ENCODE peak calls at places on chromosome 3, in five cellular contexts. One of them, this sample, is unnamed.

GRCh38 chr3:17235311-17235710 is 350.6 kb downstream of the PLCL2 start:
- DNase-seq in NB4: no peak
- DNase-seq in Calu3: no peak
- DNase-seq in K562: no peak
- DNase-seq in OCI-LY7: no peak
- DNase-seq in this sample: no peak

GRCh38 chr3:150291515-150291914 is 116.6 kb upstream of the TSC22D2 start:
- DNase-seq in NB4: no peak
- DNase-seq in K562: no peak
- DNase-seq in Calu3: no peak
- DNase-seq in OCI-LY7: no peak
- DNase-seq in this sample: no peak

GRCh38 chr3:32401541-32402052 is 9.9 kb downstream of the CMTM7 start:
- DNase-seq in OCI-LY7: peak
- DNase-seq in NB4: peak
- DNase-seq in K562: no peak
- DNase-seq in Calu3: peak
- DNase-seq in this sample: peak

GRCh38 chr3:125440559-125440955 is 65.4 kb upstream of the ZNF148 start:
- DNase-seq in Calu3: peak
- DNase-seq in OCI-LY7: no peak
- DNase-seq in NB4: no peak
- DNase-seq in K562: peak
- DNase-seq in this sample: no peak

GRCh38 chr3:155805204-155805801 is 775 bp downstream of the C3orf33 start:
- DNase-seq in OCI-LY7: no peak
- DNase-seq in NB4: peak
- DNase-seq in K562: no peak
- DNase-seq in Calu3: peak
- DNase-seq in this sample: no peak

GRCh38 chr3:193132247-193132646 is 108.8 kb upstream of the PLAAT1 start:
- DNase-seq in NB4: no peak
- DNase-seq in OCI-LY7: no peak
- DNase-seq in Calu3: no peak
- DNase-seq in K562: no peak
- DNase-seq in this sample: no peak

GRCh38 chr3:194133661-194134230 is 2.2 kb upstream of the HES1 start:
- DNase-seq in OCI-LY7: peak
- DNase-seq in Calu3: peak
- DNase-seq in NB4: peak
- DNase-seq in K562: peak
- DNase-seq in this sample: no peak

GRCh38 chr3:107067421-107067820 is 309.8 kb upstream of the CCDC54 start:
- DNase-seq in NB4: no peak
- DNase-seq in OCI-LY7: no peak
- DNase-seq in Calu3: no peak
- DNase-seq in K562: no peak
- DNase-seq in this sample: no peak

GRCh38 chr3:127610105-127610504 is 11.9 kb downstream of the MCM2 start:
- DNase-seq in K562: no peak
- DNase-seq in OCI-LY7: no peak
- DNase-seq in Calu3: no peak
- DNase-seq in NB4: no peak
- DNase-seq in this sample: no peak

GRCh38 chr3:55198554-55198953 is 270.7 kb upstream of the LRTM1 start:
- DNase-seq in NB4: peak
- DNase-seq in Calu3: no peak
- DNase-seq in OCI-LY7: no peak
- DNase-seq in K562: no peak
- DNase-seq in this sample: no peak

GRCh38 chr3:46497556-46498265 is at the start of gene RTP3:
- DNase-seq in NB4: no peak
- DNase-seq in OCI-LY7: no peak
- DNase-seq in K562: no peak
- DNase-seq in Calu3: no peak
- DNase-seq in this sample: no peak

GRCh38 chr3:164040991-164041390 is 1037.3 kb downstream of the SI start:
- DNase-seq in K562: no peak
- DNase-seq in NB4: no peak
- DNase-seq in Calu3: no peak
- DNase-seq in OCI-LY7: no peak
- DNase-seq in this sample: no peak

GRCh38 chr3:194165619-194166018 is 29.7 kb downstream of the HES1 start:
- DNase-seq in OCI-LY7: no peak
- DNase-seq in K562: no peak
- DNase-seq in NB4: peak
- DNase-seq in Calu3: no peak
- DNase-seq in this sample: no peak

GRCh38 chr3:195100903-195101591 is 169.9 kb downstream of the XXYLT1 start:
- DNase-seq in NB4: peak
- DNase-seq in K562: no peak
- DNase-seq in Calu3: no peak
- DNase-seq in OCI-LY7: no peak
- DNase-seq in this sample: peak

GRCh38 chr3:143109861-143110260 is 9.7 kb upstream of the CHST2 start:
- DNase-seq in NB4: no peak
- DNase-seq in Calu3: no peak
- DNase-seq in OCI-LY7: no peak
- DNase-seq in K562: no peak
- DNase-seq in this sample: no peak

GRCh38 chr3:196609343-196609775 is 30.1 kb upstream of the NRROS start:
- DNase-seq in NB4: peak
- DNase-seq in OCI-LY7: peak
- DNase-seq in Calu3: peak
- DNase-seq in K562: peak
- DNase-seq in this sample: peak
- TF ChIP-seq CTCF in NB4: peak
- TF ChIP-seq CTCF in OCI-LY7: peak
- TF ChIP-seq CTCF in Calu3: peak
- TF ChIP-seq CTCF in K562: peak
- TF ChIP-seq CTCF in this sample: peak

DNA sequence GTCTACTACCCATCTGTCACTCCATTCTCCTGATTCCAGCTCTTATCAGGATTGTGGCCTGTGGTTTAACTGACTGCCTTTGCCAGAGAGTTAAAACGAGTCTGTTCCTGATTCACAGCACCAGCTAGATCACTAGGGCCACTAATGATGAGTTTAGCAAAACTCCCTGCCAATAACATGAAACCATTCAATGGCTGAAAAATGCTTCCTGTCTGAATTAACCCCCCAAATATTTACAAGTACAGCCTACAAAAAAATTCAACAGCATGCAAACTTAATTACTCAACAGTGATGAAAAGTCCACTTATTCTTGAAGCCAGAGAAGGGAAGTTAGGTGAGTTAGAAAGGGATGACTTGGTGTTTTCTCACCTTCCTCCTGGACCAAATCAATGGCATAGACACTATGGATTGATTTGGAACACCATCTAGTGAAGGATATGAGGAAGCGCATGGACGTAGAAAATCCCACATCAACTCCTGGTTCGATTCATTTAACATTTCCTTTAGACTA is 141.4 kb downstream of the TGFBR2 start:
- DNase-seq in Calu3: peak
- DNase-seq in OCI-LY7: peak
- DNase-seq in NB4: peak
- DNase-seq in K562: no peak
- DNase-seq in this sample: no peak
- TF ChIP-seq CTCF in Calu3: no peak
- TF ChIP-seq CTCF in OCI-LY7: peak
- TF ChIP-seq CTCF in NB4: peak
- TF ChIP-seq CTCF in K562: no peak
- TF ChIP-seq CTCF in this sample: no peak

GRCh38 chr3:196444495-196444894 is 12.3 kb upstream of the UBXN7 start:
- DNase-seq in Calu3: no peak
- DNase-seq in NB4: no peak
- DNase-seq in OCI-LY7: no peak
- DNase-seq in K562: no peak
- DNase-seq in this sample: no peak
- TF ChIP-seq CTCF in Calu3: no peak
- TF ChIP-seq CTCF in NB4: no peak
- TF ChIP-seq CTCF in OCI-LY7: no peak
- TF ChIP-seq CTCF in K562: no peak
- TF ChIP-seq CTCF in this sample: no peak

DNA sequence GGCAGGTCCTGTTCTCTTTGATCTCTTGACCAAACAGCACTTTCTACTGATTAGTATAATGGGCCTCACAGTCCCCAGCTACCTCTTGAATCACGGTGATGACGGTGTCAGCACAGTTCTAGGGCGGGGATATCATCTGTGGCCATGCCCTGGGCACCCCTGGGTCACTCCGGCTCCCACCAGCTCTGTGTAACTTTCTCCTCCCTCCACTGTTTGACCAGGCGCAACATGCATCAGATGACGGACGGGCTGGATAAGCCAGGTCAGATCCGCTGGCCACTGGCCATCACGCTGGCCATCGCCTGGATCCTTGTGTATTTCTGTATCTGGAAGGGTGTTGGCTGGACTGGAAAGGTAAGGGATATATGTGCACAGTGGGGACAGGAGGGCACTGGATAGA is 29.6 kb downstream of the SLC6A1 start:
- DNase-seq in Calu3: no peak
- DNase-seq in OCI-LY7: no peak
- DNase-seq in K562: no peak
- DNase-seq in NB4: no peak
- DNase-seq in this sample: no peak
- TF ChIP-seq CTCF in Calu3: no peak
- TF ChIP-seq CTCF in OCI-LY7: no peak
- TF ChIP-seq CTCF in K562: no peak
- TF ChIP-seq CTCF in NB4: no peak
- TF ChIP-seq CTCF in this sample: no peak